ENCODE peak calls at places on chromosomes 12 and 14, in six cellular contexts. L is HepG2, V is endothelial cell of umbilical vein, J is A549, O is K562, D is GM12878. C is an unnamed sample.

GRCh38 chr12:77113971-77114370 is 48.6 kb upstream of the E2F7 start:
- DNase-seq in L (no peak), V (peak; percentile 64), J (no peak), O (no peak), D (no peak), C (no peak)

GRCh38 chr12:77940011-77940423 is 109.3 kb downstream of the NAV3 start:
- DNase-seq in L (no peak), V (peak; percentile 84), J (peak; percentile 29), O (no peak), D (no peak), C (no peak)

GRCh38 chr14:71762575-71762974 is 169.7 kb upstream of the RGS6 start:
- DNase-seq in L (no peak), V (no peak), J (no peak), O (no peak), D (no peak), C (no peak)

GRCh38 chr12:52202361-52203078 is 10.7 kb upstream of the KRT80 start:
- DNase-seq in L (no peak), V (no peak), J (no peak), O (no peak), D (no peak), C (peak; percentile 95)

GRCh38 chr14:99713972-99714371 is 29.9 kb downstream of the CYP46A1 start:
- DNase-seq in L (no peak), V (no peak), J (no peak), O (no peak), D (no peak), C (no peak)

GRCh38 chr12:50401383-50402155 is 884 bp downstream of the LARP4 start:
- DNase-seq in L (no peak), V (peak; percentile 71), J (no peak), O (no peak), D (no peak), C (peak; percentile 53)

GRCh38 chr14:75430526-75430925 is 2.7 kb downstream of the JDP2 start:
- DNase-seq in L (no peak), V (no peak), J (no peak), O (no peak), D (no peak), C (no peak)

GRCh38 chr12:111840831-111841230 is 1.2 kb upstream of the MAPKAPK5 start:
- DNase-seq in L (no peak), V (no peak), J (no peak), O (no peak), D (no peak), C (no peak)

GRCh38 chr12:3178671-3179413 is 101.7 kb downstream of the TSPAN9 start:
- DNase-seq in L (no peak), V (no peak), J (no peak), O (no peak), D (no peak), C (no peak)

GRCh38 chr12:116455540-116456306 is 103.5 kb upstream of the MAP1LC3B2 start:
- DNase-seq in L (no peak), V (peak; percentile 98), J (peak; percentile 67), O (peak; percentile 69), D (no peak), C (peak; percentile 32)

GRCh38 chr14:90548455-90548854 is 151.6 kb downstream of the CALM1 start:
- DNase-seq in L (no peak), V (no peak), J (no peak), O (no peak), D (no peak), C (no peak)

GRCh38 chr14:32913725-32914124 is 25.0 kb upstream of the NPAS3 start:
- DNase-seq in L (peak; percentile 36), V (no peak), J (no peak), O (no peak), D (no peak), C (no peak)

GRCh38 chr12:62983594-62983993 is 48.6 kb upstream of the PPM1H start:
- DNase-seq in L (peak; percentile 57), V (no peak), J (no peak), O (no peak), D (no peak), C (peak; percentile 8)

GRCh38 chr12:16030729-16031128 is 119.6 kb downstream of the DERA start:
- DNase-seq in L (peak; percentile 52), V (no peak), J (no peak), O (no peak), D (no peak), C (no peak)

GRCh38 chr14:34981743-34982420 is 910 bp upstream of the SRP54 start:
- DNase-seq in L (no peak), V (no peak), J (no peak), O (no peak), D (no peak), C (peak; percentile 69)

GRCh38 chr12:2960432-2960956 is 1.3 kb downstream of the TEAD4 start:
- DNase-seq in L (peak; percentile 34), V (peak; percentile 62), J (peak; percentile 40), O (no peak), D (no peak), C (no peak)

GRCh38 chr14:36163451-36163850 is 13.1 kb downstream of the PTCSC3 start:
- DNase-seq in L (no peak), V (no peak), J (no peak), O (no peak), D (no peak), C (no peak)

GRCh38 chr12:115758886-115759620 is 518.4 kb downstream of the MED13L start:
- DNase-seq in L (no peak), V (no peak), J (no peak), O (no peak), D (no peak), C (no peak)

GRCh38 chr12:116222358-116222757 is 55.1 kb downstream of the MED13L start:
- DNase-seq in L (peak; percentile 55), V (peak; percentile 93), J (no peak), O (no peak), D (no peak), C (peak; percentile 34)

GRCh38 chr14:59337151-59337611 is 128.0 kb downstream of the GPR135 start:
- DNase-seq in L (no peak), V (peak; percentile 70), J (no peak), O (no peak), D (no peak), C (peak; percentile 23)

GRCh38 chr14:39212034-39212433 is 21.7 kb upstream of the MIA2 start:
- DNase-seq in L (no peak), V (no peak), J (no peak), O (no peak), D (no peak), C (no peak)
- TF ChIP-seq MAX in L (no peak), V (no peak), J (no peak), O (no peak), D (no peak), C (no peak)

DNA sequence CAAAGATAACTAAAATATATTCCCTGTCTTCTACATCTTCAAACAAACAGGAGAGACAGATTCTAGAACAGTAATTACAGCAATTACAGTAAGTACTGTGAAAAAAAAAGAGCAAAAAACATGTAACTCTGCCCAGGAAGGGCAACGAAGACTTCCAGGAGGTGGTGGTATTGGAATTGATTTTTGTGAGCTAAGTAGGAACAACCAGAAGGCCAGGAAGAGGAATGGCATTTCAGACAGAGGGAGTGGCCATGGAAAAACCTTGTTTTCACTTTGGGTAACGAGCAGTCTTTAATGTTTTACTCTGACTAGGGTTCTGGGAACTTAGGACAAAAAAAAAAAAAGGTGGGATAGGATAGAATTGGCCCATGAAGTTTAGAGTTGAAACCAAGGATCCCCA is 196.3 kb upstream of the PLEKHG7 start:
- DNase-seq in L (no peak), V (peak; percentile 8), J (no peak), O (no peak), D (no peak), C (no peak)
- TF ChIP-seq CTCF in L (peak; percentile 4), V (no peak), J (no peak), O (no peak), D (no peak), C (no peak)

GRCh38 chr14:68784298-68784910 is 8.5 kb downstream of the ZFP36L1 start:
- DNase-seq in L (peak; percentile 99), V (peak; percentile 14), J (peak; percentile 91), O (no peak), D (no peak), C (no peak)
- TF ChIP-seq MYC in L (peak; percentile 95), V (no peak), J (peak; percentile 89), O (no peak), D (no peak), C (no peak)

GRCh38 chr12:6306599-6307220 is 3.8 kb upstream of the PLEKHG6 start:
- DNase-seq in L (no peak), V (no peak), J (no peak), O (no peak), D (no peak), C (no peak)

GRCh38 chr12:6306151-6306550 is 4.3 kb upstream of the PLEKHG6 start:
- DNase-seq in L (no peak), V (no peak), J (no peak), O (no peak), D (no peak), C (no peak)

GRCh38 chr12:6303046-6303445 is 7.4 kb upstream of the PLEKHG6 start:
- DNase-seq in L (no peak), V (no peak), J (no peak), O (no peak), D (no peak), C (no peak)

GRCh38 chr12:6301721-6302120 is 8.8 kb upstream of the PLEKHG6 start:
- DNase-seq in L (no peak), V (no peak), J (no peak), O (no peak), D (no peak), C (no peak)

GRCh38 chr12:6302621-6303020 is 7.9 kb upstream of the PLEKHG6 start:
- DNase-seq in L (no peak), V (no peak), J (no peak), O (no peak), D (no peak), C (no peak)
- TF ChIP-seq MAX in L (no peak), V (no peak), J (no peak), O (no peak), D (no peak), C (no peak)

DNA sequence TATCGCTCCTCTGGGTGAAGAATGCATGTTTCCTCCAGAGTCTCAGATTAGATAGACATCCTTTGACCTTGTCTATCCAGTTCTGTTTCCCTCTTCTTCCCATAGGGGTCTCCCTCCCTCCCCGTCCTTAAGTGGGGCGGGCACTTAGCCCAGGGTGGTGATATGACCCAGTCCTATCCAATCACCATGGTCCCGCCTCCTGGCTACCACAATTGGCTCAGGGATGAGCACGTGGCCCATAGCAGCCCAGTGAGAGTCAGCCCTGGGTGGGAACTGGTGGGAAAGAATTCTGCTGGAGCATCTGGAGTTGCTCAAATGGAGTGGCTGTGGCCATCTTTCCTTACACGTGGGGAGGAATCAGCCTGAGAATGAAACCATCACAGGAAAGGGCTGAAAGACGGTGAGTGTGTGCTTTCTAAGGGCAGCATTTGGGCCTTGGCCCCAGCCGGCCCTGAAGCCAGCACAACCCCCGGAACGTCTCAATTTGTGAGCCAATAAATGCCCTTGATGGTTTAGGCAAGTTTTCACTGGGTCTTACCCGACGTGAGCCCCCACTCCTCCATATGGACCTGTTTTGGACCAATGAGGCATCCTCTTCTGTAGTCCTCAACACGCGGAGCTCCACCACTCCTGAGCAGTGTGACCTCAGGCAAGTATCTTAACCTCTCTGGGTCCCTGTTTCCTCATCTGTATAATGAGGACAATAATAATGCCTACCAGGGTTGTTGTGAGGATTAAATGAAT is 14.3 kb upstream of the MLXIP start:
- DNase-seq in L (peak; percentile 97), V (peak; percentile 95), J (peak; percentile 89), O (peak; percentile 96), D (peak; percentile 50), C (peak; percentile 99)
- TF ChIP-seq CTCF in L (peak; percentile 83), V (peak; percentile 48), J (peak; percentile 18), O (peak; percentile 82), D (peak; percentile 51), C (peak; percentile 75)

C was measured in NB4.